ENCODE peak calls at places on chromosomes 13 and 19, in four cellular contexts. One of them, this sample, is unnamed.

GRCh38 chr13:21014139-21014665 is 47.2 kb downstream of the LATS2 start:
- DNase-seq in HuH-7.5: no peak
- DNase-seq in astrocyte: peak
- DNase-seq in memory B cell: no peak
- DNase-seq in this sample: no peak

GRCh38 chr19:8306235-8307054 is 1.7 kb downstream of the CD320 start:
- DNase-seq in HuH-7.5: peak
- DNase-seq in memory B cell: peak
- DNase-seq in astrocyte: no peak
- DNase-seq in this sample: no peak

GRCh38 chr19:56942749-56943148 is 102.2 kb upstream of the PEG3 start:
- DNase-seq in memory B cell: no peak
- DNase-seq in astrocyte: no peak
- DNase-seq in HuH-7.5: no peak
- DNase-seq in this sample: no peak

GRCh38 chr19:17061205-17061604 is 14.0 kb downstream of the HAUS8 start:
- DNase-seq in memory B cell: no peak
- DNase-seq in HuH-7.5: no peak
- DNase-seq in astrocyte: no peak
- DNase-seq in this sample: no peak

GRCh38 chr19:2112516-2113320 is 16.0 kb downstream of the IZUMO4 start:
- DNase-seq in HuH-7.5: no peak
- DNase-seq in astrocyte: no peak
- DNase-seq in memory B cell: no peak
- DNase-seq in this sample: no peak

GRCh38 chr13:94291631-94292322 is 187.7 kb downstream of the DCT start:
- DNase-seq in astrocyte: no peak
- DNase-seq in memory B cell: no peak
- DNase-seq in HuH-7.5: peak
- DNase-seq in this sample: no peak

GRCh38 chr13:27969073-27969865 is at the start of gene CDX2:
- DNase-seq in astrocyte: no peak
- DNase-seq in HuH-7.5: peak
- DNase-seq in memory B cell: no peak
- DNase-seq in this sample: no peak

GRCh38 chr19:4952945-4953344 is 16.0 kb upstream of the KDM4B start:
- DNase-seq in memory B cell: no peak
- DNase-seq in astrocyte: no peak
- DNase-seq in HuH-7.5: no peak
- DNase-seq in this sample: no peak

GRCh38 chr19:39599116-39599515 is 3.2 kb upstream of the LGALS13 start:
- DNase-seq in memory B cell: no peak
- DNase-seq in HuH-7.5: peak
- DNase-seq in astrocyte: peak
- DNase-seq in this sample: peak

GRCh38 chr13:88601949-88602348 is 930.8 kb downstream of the SLITRK5 start:
- DNase-seq in HuH-7.5: no peak
- DNase-seq in astrocyte: no peak
- DNase-seq in memory B cell: no peak
- DNase-seq in this sample: no peak

GRCh38 chr19:1921825-1922224 is 16.6 kb downstream of the ADAT3 start:
- DNase-seq in astrocyte: no peak
- DNase-seq in HuH-7.5: no peak
- DNase-seq in memory B cell: no peak
- DNase-seq in this sample: no peak

GRCh38 chr19:50646074-50646807 is 3.0 kb upstream of the C19orf81 start:
- DNase-seq in astrocyte: no peak
- DNase-seq in memory B cell: no peak
- DNase-seq in HuH-7.5: no peak
- DNase-seq in this sample: peak

GRCh38 chr19:36266375-36266961 is 51.6 kb downstream of the ZNF146 start:
- DNase-seq in memory B cell: no peak
- DNase-seq in astrocyte: no peak
- DNase-seq in HuH-7.5: no peak
- DNase-seq in this sample: no peak

GRCh38 chr13:46751811-46752635 is 44.9 kb downstream of the ESD start:
- DNase-seq in memory B cell: peak
- DNase-seq in HuH-7.5: no peak
- DNase-seq in astrocyte: peak
- DNase-seq in this sample: peak

GRCh38 chr19:18507021-18507726 is 14.7 kb downstream of the ELL start:
- DNase-seq in HuH-7.5: no peak
- DNase-seq in astrocyte: no peak
- DNase-seq in memory B cell: no peak
- DNase-seq in this sample: no peak

GRCh38 chr13:108733141-108733540 is 103.7 kb downstream of the MYO16 start:
- DNase-seq in memory B cell: no peak
- DNase-seq in HuH-7.5: no peak
- DNase-seq in astrocyte: no peak
- DNase-seq in this sample: no peak

GRCh38 chr13:45974500-45974899 is 78.0 kb downstream of the ZC3H13 start:
- DNase-seq in astrocyte: no peak
- DNase-seq in memory B cell: no peak
- DNase-seq in HuH-7.5: no peak
- DNase-seq in this sample: no peak

GRCh38 chr19:33580645-33581037 is 41.1 kb upstream of the CHST8 start:
- DNase-seq in memory B cell: no peak
- DNase-seq in astrocyte: no peak
- DNase-seq in HuH-7.5: no peak
- DNase-seq in this sample: no peak

GRCh38 chr19:43765109-43765876 is 10.5 kb upstream of the SMG9 start:
- DNase-seq in HuH-7.5: no peak
- DNase-seq in astrocyte: peak
- DNase-seq in memory B cell: no peak
- DNase-seq in this sample: peak

GRCh38 chr13:101144808-101145419 is 271.4 kb downstream of the NALCN start:
- DNase-seq in astrocyte: peak
- DNase-seq in HuH-7.5: no peak
- DNase-seq in memory B cell: no peak
- DNase-seq in this sample: peak

GRCh38 chr13:95926231-95926630 is 127.0 kb downstream of the UGGT2 start:
- DNase-seq in memory B cell: no peak
- DNase-seq in HuH-7.5: no peak
- DNase-seq in astrocyte: peak
- DNase-seq in this sample: no peak

GRCh38 chr19:19361075-19361594 is 40.5 kb downstream of the MAU2 start:
- DNase-seq in HuH-7.5: peak
- DNase-seq in memory B cell: peak
- DNase-seq in astrocyte: peak
- DNase-seq in this sample: peak

GRCh38 chr19:16258440-16258903 is 60.8 kb downstream of the AP1M1 start:
- DNase-seq in astrocyte: no peak
- DNase-seq in memory B cell: no peak
- DNase-seq in HuH-7.5: no peak
- DNase-seq in this sample: no peak

GRCh38 chr19:48329167-48329891 is 4.0 kb downstream of the EMP3 start:
- DNase-seq in HuH-7.5: peak
- DNase-seq in memory B cell: no peak
- DNase-seq in astrocyte: peak
- DNase-seq in this sample: peak

GRCh38 chr13:39310961-39311360 is 272.7 kb downstream of the NHLRC3 start:
- DNase-seq in memory B cell: no peak
- DNase-seq in HuH-7.5: no peak
- DNase-seq in astrocyte: no peak
- DNase-seq in this sample: no peak

This sample was measured in IMR-90.